ENCODE peak calls at places on chromosomes 5 and 9, in nine cellular contexts. One of them, this sample, is unnamed.

GRCh38 chr5:107424461-107424860 is 246.3 kb downstream of the EFNA5 start:
- DNase-seq in MM.1S: no peak
- DNase-seq in HCT116: no peak
- DNase-seq in H9: no peak
- DNase-seq in colonic mucosa: no peak
- DNase-seq in GM06990: no peak
- DNase-seq in AG10803: peak
- DNase-seq in cardiac fibroblast: peak
- DNase-seq in progenitor cell of endocrine pancreas: no peak
- DNase-seq in this sample: no peak

GRCh38 chr9:106864533-106865143 is 1.7 kb downstream of the ZNF462 start:
- DNase-seq in cardiac fibroblast: peak
- DNase-seq in HCT116: no peak
- DNase-seq in AG10803: peak
- DNase-seq in progenitor cell of endocrine pancreas: no peak
- DNase-seq in GM06990: no peak
- DNase-seq in colonic mucosa: no peak
- DNase-seq in MM.1S: no peak
- DNase-seq in H9: no peak
- DNase-seq in this sample: peak

GRCh38 chr9:101498323-101498722 is 35.3 kb upstream of the RNF20 start:
- DNase-seq in H9: no peak
- DNase-seq in HCT116: no peak
- DNase-seq in cardiac fibroblast: no peak
- DNase-seq in MM.1S: no peak
- DNase-seq in GM06990: no peak
- DNase-seq in colonic mucosa: no peak
- DNase-seq in AG10803: no peak
- DNase-seq in progenitor cell of endocrine pancreas: no peak
- DNase-seq in this sample: no peak

GRCh38 chr9:21060919-21061561 is 16.7 kb downstream of the IFNB1 start:
- DNase-seq in GM06990: no peak
- DNase-seq in HCT116: no peak
- DNase-seq in colonic mucosa: no peak
- DNase-seq in H9: no peak
- DNase-seq in cardiac fibroblast: peak
- DNase-seq in progenitor cell of endocrine pancreas: no peak
- DNase-seq in AG10803: peak
- DNase-seq in MM.1S: peak
- DNase-seq in this sample: no peak

GRCh38 chr5:150485770-150486401 is 22.0 kb upstream of the NDST1 start:
- DNase-seq in progenitor cell of endocrine pancreas: peak
- DNase-seq in MM.1S: no peak
- DNase-seq in colonic mucosa: peak
- DNase-seq in H9: peak
- DNase-seq in HCT116: no peak
- DNase-seq in cardiac fibroblast: no peak
- DNase-seq in AG10803: peak
- DNase-seq in GM06990: peak
- DNase-seq in this sample: peak

GRCh38 chr5:80184235-80185023 is 71.4 kb downstream of the SERINC5 start:
- DNase-seq in AG10803: no peak
- DNase-seq in colonic mucosa: peak
- DNase-seq in H9: peak
- DNase-seq in HCT116: no peak
- DNase-seq in MM.1S: no peak
- DNase-seq in progenitor cell of endocrine pancreas: no peak
- DNase-seq in cardiac fibroblast: no peak
- DNase-seq in GM06990: no peak
- DNase-seq in this sample: no peak

GRCh38 chr9:26949604-26950003 is 2.6 kb upstream of the PLAA start:
- DNase-seq in cardiac fibroblast: peak
- DNase-seq in HCT116: peak
- DNase-seq in colonic mucosa: no peak
- DNase-seq in GM06990: no peak
- DNase-seq in MM.1S: no peak
- DNase-seq in H9: no peak
- DNase-seq in AG10803: no peak
- DNase-seq in progenitor cell of endocrine pancreas: no peak
- DNase-seq in this sample: no peak

GRCh38 chr5:74056789-74057164 is 430.8 kb downstream of the ARHGEF28 start:
- DNase-seq in AG10803: peak
- DNase-seq in progenitor cell of endocrine pancreas: no peak
- DNase-seq in cardiac fibroblast: peak
- DNase-seq in GM06990: no peak
- DNase-seq in HCT116: no peak
- DNase-seq in H9: no peak
- DNase-seq in MM.1S: peak
- DNase-seq in colonic mucosa: peak
- DNase-seq in this sample: no peak

DNA sequence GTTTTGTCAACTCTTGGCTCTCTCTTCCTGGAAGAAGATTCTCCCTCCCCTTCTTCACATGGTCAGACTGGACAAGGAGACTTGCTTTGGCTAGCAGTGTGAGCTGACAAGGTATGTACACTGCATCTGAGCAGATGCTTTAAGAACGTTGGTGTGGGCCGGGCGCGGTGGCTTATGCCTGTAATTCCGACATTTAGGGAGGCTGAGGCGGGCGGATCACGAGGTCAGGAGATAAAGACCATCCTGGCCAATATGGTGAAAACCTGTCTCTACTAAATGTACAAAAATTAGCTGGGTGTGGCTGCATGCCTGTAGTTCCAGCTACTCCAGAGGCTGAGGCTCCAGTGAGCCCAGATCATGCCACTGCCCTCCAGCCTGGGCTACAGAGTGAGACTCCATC is 26.4 kb upstream of the SEMA5A start:
- DNase-seq in GM06990: no peak
- DNase-seq in HCT116: no peak
- DNase-seq in progenitor cell of endocrine pancreas: no peak
- DNase-seq in H9: no peak
- DNase-seq in MM.1S: no peak
- DNase-seq in colonic mucosa: no peak
- DNase-seq in cardiac fibroblast: no peak
- DNase-seq in AG10803: no peak
- DNase-seq in this sample: no peak
- TF ChIP-seq CTCF in GM06990: no peak
- TF ChIP-seq CTCF in HCT116: no peak
- TF ChIP-seq CTCF in progenitor cell of endocrine pancreas: no peak
- TF ChIP-seq CTCF in H9: no peak
- TF ChIP-seq CTCF in MM.1S: no peak
- TF ChIP-seq CTCF in colonic mucosa: no peak
- TF ChIP-seq CTCF in cardiac fibroblast: no peak
- TF ChIP-seq CTCF in AG10803: no peak
- TF ChIP-seq CTCF in this sample: no peak

GRCh38 chr9:92245005-92245797 is 48.3 kb downstream of the IARS1 start:
- DNase-seq in colonic mucosa: no peak
- DNase-seq in AG10803: peak
- DNase-seq in H9: no peak
- DNase-seq in GM06990: no peak
- DNase-seq in cardiac fibroblast: peak
- DNase-seq in progenitor cell of endocrine pancreas: no peak
- DNase-seq in HCT116: no peak
- DNase-seq in MM.1S: no peak
- DNase-seq in this sample: no peak

GRCh38 chr9:92242779-92243136 is 50.7 kb downstream of the IARS1 start:
- DNase-seq in AG10803: no peak
- DNase-seq in progenitor cell of endocrine pancreas: no peak
- DNase-seq in GM06990: no peak
- DNase-seq in colonic mucosa: no peak
- DNase-seq in HCT116: no peak
- DNase-seq in H9: no peak
- DNase-seq in MM.1S: no peak
- DNase-seq in cardiac fibroblast: no peak
- DNase-seq in this sample: no peak

GRCh38 chr9:92247296-92247695 is 46.2 kb downstream of the IARS1 start:
- DNase-seq in HCT116: no peak
- DNase-seq in MM.1S: no peak
- DNase-seq in progenitor cell of endocrine pancreas: no peak
- DNase-seq in AG10803: no peak
- DNase-seq in colonic mucosa: no peak
- DNase-seq in GM06990: no peak
- DNase-seq in cardiac fibroblast: peak
- DNase-seq in H9: no peak
- DNase-seq in this sample: no peak

GRCh38 chr9:92236915-92237314 is 56.6 kb downstream of the IARS1 start:
- DNase-seq in cardiac fibroblast: no peak
- DNase-seq in AG10803: no peak
- DNase-seq in MM.1S: no peak
- DNase-seq in H9: no peak
- DNase-seq in progenitor cell of endocrine pancreas: no peak
- DNase-seq in colonic mucosa: no peak
- DNase-seq in HCT116: no peak
- DNase-seq in GM06990: no peak
- DNase-seq in this sample: no peak

GRCh38 chr9:92242115-92242778 is 51.2 kb downstream of the IARS1 start:
- DNase-seq in HCT116: no peak
- DNase-seq in colonic mucosa: no peak
- DNase-seq in progenitor cell of endocrine pancreas: no peak
- DNase-seq in AG10803: peak
- DNase-seq in cardiac fibroblast: peak
- DNase-seq in MM.1S: no peak
- DNase-seq in GM06990: no peak
- DNase-seq in H9: no peak
- DNase-seq in this sample: no peak
- TF ChIP-seq CTCF in HCT116: no peak
- TF ChIP-seq CTCF in colonic mucosa: no peak
- TF ChIP-seq CTCF in progenitor cell of endocrine pancreas: peak
- TF ChIP-seq CTCF in AG10803: peak
- TF ChIP-seq CTCF in cardiac fibroblast: peak
- TF ChIP-seq CTCF in MM.1S: no peak
- TF ChIP-seq CTCF in GM06990: peak
- TF ChIP-seq CTCF in H9: peak
- TF ChIP-seq CTCF in this sample: no peak

DNA sequence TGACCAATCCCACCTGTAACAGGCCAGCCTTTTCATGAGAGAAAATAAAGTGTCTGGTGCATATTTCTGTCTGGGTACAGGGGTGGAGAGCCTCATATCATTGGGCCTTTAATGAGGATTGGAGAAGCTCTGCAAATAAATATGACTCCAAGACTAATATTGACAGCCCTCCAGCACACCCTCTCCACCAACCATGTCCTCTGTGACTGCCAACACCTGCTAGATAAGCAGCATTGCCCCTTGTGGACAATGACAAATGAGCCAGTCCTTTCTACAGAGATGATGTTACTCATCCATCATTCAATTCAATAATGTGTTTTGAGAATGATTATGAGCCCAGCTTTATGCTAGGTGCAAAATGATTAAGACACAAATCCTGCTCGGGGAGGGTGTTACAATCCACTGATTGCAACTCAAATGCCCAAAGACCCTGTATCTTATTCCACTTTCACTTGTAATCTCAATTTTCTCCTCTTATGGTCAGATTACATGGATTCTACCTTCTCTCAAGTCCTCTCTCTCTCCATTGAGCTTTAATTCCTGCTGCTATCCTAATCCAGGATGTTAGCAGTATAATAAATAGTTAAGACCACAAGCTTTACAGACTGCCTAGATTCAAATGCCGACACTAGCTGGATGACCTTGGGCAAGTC is 2.1 kb upstream of the GFRA3 start:
- DNase-seq in colonic mucosa: no peak
- DNase-seq in H9: no peak
- DNase-seq in HCT116: no peak
- DNase-seq in GM06990: no peak
- DNase-seq in cardiac fibroblast: no peak
- DNase-seq in AG10803: no peak
- DNase-seq in MM.1S: no peak
- DNase-seq in progenitor cell of endocrine pancreas: no peak
- DNase-seq in this sample: no peak
- TF ChIP-seq CTCF in colonic mucosa: no peak
- TF ChIP-seq CTCF in H9: peak
- TF ChIP-seq CTCF in HCT116: no peak
- TF ChIP-seq CTCF in GM06990: peak
- TF ChIP-seq CTCF in cardiac fibroblast: no peak
- TF ChIP-seq CTCF in AG10803: no peak
- TF ChIP-seq CTCF in MM.1S: no peak
- TF ChIP-seq CTCF in progenitor cell of endocrine pancreas: no peak
- TF ChIP-seq CTCF in this sample: no peak

GRCh38 chr9:35548571-35548970 is 56.5 kb upstream of the TESK1 start:
- DNase-seq in colonic mucosa: no peak
- DNase-seq in progenitor cell of endocrine pancreas: no peak
- DNase-seq in AG10803: no peak
- DNase-seq in GM06990: no peak
- DNase-seq in MM.1S: no peak
- DNase-seq in cardiac fibroblast: peak
- DNase-seq in HCT116: no peak
- DNase-seq in H9: no peak
- DNase-seq in this sample: no peak
- TF ChIP-seq CTCF in colonic mucosa: no peak
- TF ChIP-seq CTCF in progenitor cell of endocrine pancreas: no peak
- TF ChIP-seq CTCF in AG10803: no peak
- TF ChIP-seq CTCF in GM06990: no peak
- TF ChIP-seq CTCF in MM.1S: no peak
- TF ChIP-seq CTCF in cardiac fibroblast: no peak
- TF ChIP-seq CTCF in HCT116: no peak
- TF ChIP-seq CTCF in H9: no peak
- TF ChIP-seq CTCF in this sample: no peak

DNA sequence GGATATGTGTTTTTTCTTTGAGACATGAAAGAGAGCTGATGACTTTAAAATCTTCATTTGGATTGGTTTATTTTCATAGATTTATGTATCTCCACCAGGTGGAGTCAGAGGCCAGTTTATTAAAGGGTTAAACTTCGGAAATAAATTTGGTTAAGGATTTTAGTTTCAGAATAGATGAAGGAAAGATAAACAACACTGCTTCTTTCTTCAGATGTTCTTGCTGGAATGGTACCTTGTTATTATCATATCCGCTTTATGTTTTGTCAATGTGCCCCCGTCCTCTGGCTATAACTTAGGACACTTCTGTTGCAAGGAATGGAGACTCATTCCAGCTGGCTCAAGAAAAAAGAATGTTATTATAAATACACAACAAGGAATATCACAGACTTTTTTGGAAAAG is 81.2 kb downstream of the ALDH1A1 start:
- DNase-seq in colonic mucosa: no peak
- DNase-seq in progenitor cell of endocrine pancreas: no peak
- DNase-seq in MM.1S: peak
- DNase-seq in GM06990: no peak
- DNase-seq in AG10803: peak
- DNase-seq in H9: no peak
- DNase-seq in HCT116: peak
- DNase-seq in cardiac fibroblast: peak
- DNase-seq in this sample: no peak
- TF ChIP-seq CTCF in colonic mucosa: peak
- TF ChIP-seq CTCF in progenitor cell of endocrine pancreas: peak
- TF ChIP-seq CTCF in MM.1S: peak
- TF ChIP-seq CTCF in GM06990: peak
- TF ChIP-seq CTCF in AG10803: peak
- TF ChIP-seq CTCF in H9: peak
- TF ChIP-seq CTCF in HCT116: peak
- TF ChIP-seq CTCF in cardiac fibroblast: peak
- TF ChIP-seq CTCF in this sample: peak

This sample was measured in GM13976.